ENCODE peak calls at places on chromosomes 16 and 17, in nine cellular contexts. Q, X, J, A, H, O, Y, W and G are unnamed samples.
A peak's percentile ranks its signal among the peaks of the same experiment; 100 is the strongest.

GRCh38 chr16:30740364-30741251 is 7.6 kb upstream of the PHKG2 start:
- DNase-seq in Q (peak; percentile 85), X (peak; percentile 93), J (peak; percentile 91), A (no peak), H (peak; percentile 95), O (peak; percentile 93), Y (peak; percentile 93), W (peak; percentile 86), G (peak; percentile 77)

GRCh38 chr17:75691371-75692290 is 24.5 kb downstream of the SAP30BP start:
- DNase-seq in Q (no peak), X (no peak), J (peak; percentile 74), A (no peak), H (peak; percentile 49), O (no peak), Y (peak; percentile 30), W (no peak), G (peak; percentile 23)

GRCh38 chr16:29678691-29679267 is at the start of gene QPRT:
- DNase-seq in Q (peak; percentile 21), X (peak; percentile 30), J (peak; percentile 76), A (peak; percentile 90), H (no peak), O (peak; percentile 71), Y (peak; percentile 67), W (peak; percentile 83), G (peak; percentile 39)

GRCh38 chr16:88062341-88062861 is 111.2 kb downstream of the BANP start:
- DNase-seq in Q (no peak), X (peak; percentile 91), J (no peak), A (no peak), H (no peak), O (no peak), Y (peak; percentile 69), W (peak; percentile 84), G (peak; percentile 87)

GRCh38 chr16:60642956-60643355 is 1393.3 kb downstream of the CDH8 start:
- DNase-seq in Q (no peak), X (no peak), J (no peak), A (no peak), H (peak; percentile 1), O (no peak), Y (peak; percentile 11), W (no peak), G (peak; percentile 8)

GRCh38 chr16:74627506-74628220 is 20.7 kb upstream of the GLG1 start:
- DNase-seq in Q (no peak), X (no peak), J (peak; percentile 68), A (no peak), H (no peak), O (no peak), Y (peak; percentile 61), W (no peak), G (peak; percentile 53)

GRCh38 chr17:57035971-57036481 is 49.0 kb upstream of the AKAP1 start:
- DNase-seq in Q (no peak), X (no peak), J (peak; percentile 49), A (no peak), H (peak; percentile 66), O (no peak), Y (no peak), W (no peak), G (no peak)

GRCh38 chr17:29620271-29620670 is 2.4 kb downstream of the CORO6 start:
- DNase-seq in Q (peak; percentile 57), X (no peak), J (no peak), A (no peak), H (peak; percentile 47), O (peak; percentile 56), Y (peak; percentile 48), W (no peak), G (no peak)

GRCh38 chr16:72829846-72830620 is 217.9 kb downstream of the ZFHX3 start:
- DNase-seq in Q (no peak), X (peak; percentile 40), J (no peak), A (no peak), H (no peak), O (no peak), Y (peak; percentile 52), W (no peak), G (peak; percentile 24)

GRCh38 chr16:68575082-68575481 is 36.0 kb downstream of the ZFP90 start:
- DNase-seq in Q (no peak), X (no peak), J (no peak), A (no peak), H (no peak), O (no peak), Y (no peak), W (no peak), G (no peak)

GRCh38 chr16:55062446-55062845 is 131.8 kb downstream of the IRX5 start:
- DNase-seq in Q (no peak), X (peak; percentile 27), J (no peak), A (no peak), H (no peak), O (no peak), Y (no peak), W (no peak), G (no peak)

GRCh38 chr17:32626371-32626770 is 139.6 kb downstream of the CDK5R1 start:
- DNase-seq in Q (no peak), X (no peak), J (no peak), A (no peak), H (no peak), O (no peak), Y (no peak), W (no peak), G (no peak)

GRCh38 chr16:9047689-9048301 is 43.6 kb upstream of the HAPSTR1 start:
- DNase-seq in Q (peak; percentile 98), X (peak; percentile 100), J (peak; percentile 83), A (peak; percentile 83), H (peak; percentile 97), O (peak; percentile 81), Y (peak; percentile 100), W (peak; percentile 100), G (peak; percentile 100)

GRCh38 chr16:22968931-22969330 is 155.0 kb downstream of the HS3ST2 start:
- DNase-seq in Q (no peak), X (no peak), J (no peak), A (no peak), H (no peak), O (no peak), Y (no peak), W (no peak), G (no peak)

GRCh38 chr17:77670125-77670524 is 288.4 kb upstream of the TNRC6C start:
- DNase-seq in Q (no peak), X (peak; percentile 5), J (no peak), A (no peak), H (no peak), O (no peak), Y (peak; percentile 10), W (peak; percentile 24), G (no peak)

GRCh38 chr17:48037036-48037881 is at the start of gene COPZ2:
- DNase-seq in Q (peak; percentile 71), X (peak; percentile 49), J (peak; percentile 82), A (peak; percentile 59), H (no peak), O (peak; percentile 87), Y (peak; percentile 57), W (peak; percentile 62), G (peak; percentile 81)

GRCh38 chr16:69133555-69133954 is 1.1 kb downstream of the UTP4 start:
- DNase-seq in Q (no peak), X (no peak), J (no peak), A (no peak), H (no peak), O (no peak), Y (no peak), W (no peak), G (no peak)

GRCh38 chr17:77771998-77772397 is 186.5 kb upstream of the TNRC6C start:
- DNase-seq in Q (no peak), X (no peak), J (no peak), A (no peak), H (no peak), O (no peak), Y (no peak), W (no peak), G (no peak)

GRCh38 chr17:37160940-37161339 is 212.2 kb downstream of the AATF start:
- DNase-seq in Q (peak; percentile 37), X (peak; percentile 65), J (no peak), A (no peak), H (peak; percentile 43), O (no peak), Y (peak; percentile 69), W (peak; percentile 57), G (peak; percentile 87)
- H3K4me3 ChIP-seq in Q (no peak overlapping the region), X (no peak overlapping the region), J (no peak overlapping the region), A (no peak overlapping the region), H (no peak overlapping the region), O (no peak overlapping the region), Y (no peak overlapping the region), W (no peak overlapping the region), G (no peak overlapping the region)

DNA sequence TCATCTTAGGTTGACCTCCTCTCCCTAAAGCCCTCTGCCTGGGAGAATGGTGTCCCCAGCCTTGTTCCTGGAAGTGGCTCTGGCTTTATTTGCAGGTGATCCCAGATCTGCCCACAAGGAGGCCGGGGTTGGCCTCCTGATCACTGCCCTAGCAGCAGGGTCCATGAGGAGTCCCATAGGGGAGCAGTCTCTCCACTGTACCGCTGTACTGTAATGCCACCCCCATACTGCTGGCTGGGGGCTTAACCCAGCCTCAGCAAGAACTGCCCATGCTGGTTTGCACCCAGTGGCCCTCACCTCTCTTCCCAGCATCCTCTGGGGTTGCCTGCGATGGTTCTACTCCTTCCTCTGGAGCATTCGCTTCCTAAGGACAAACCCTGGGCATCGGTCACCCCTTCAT is 39.1 kb downstream of the PSME3IP1 start:
- DNase-seq in Q (peak; percentile 46), X (no peak), J (no peak), A (peak; percentile 44), H (peak; percentile 33), O (no peak), Y (no peak), W (no peak), G (no peak)
- TF ChIP-seq CTCF in Q (no peak), X (no peak), J (no peak), A (peak; percentile 41), H (peak; percentile 36), O (peak; percentile 10), Y (peak; percentile 24), W (peak; percentile 23), G (no peak)

GRCh38 chr17:67043283-67043682 is 1.1 kb upstream of the CACNG1 start:
- DNase-seq in Q (no peak), X (no peak), J (no peak), A (no peak), H (no peak), O (no peak), Y (no peak), W (no peak), G (no peak)
- H3K4me3 ChIP-seq in Q (no peak overlapping the region), X (no peak overlapping the region), J (no peak overlapping the region), A (no peak overlapping the region), H (no peak overlapping the region), O (no peak overlapping the region), Y (no peak overlapping the region), W (no peak overlapping the region), G (no peak overlapping the region)

GRCh38 chr17:43615952-43616351 is 45.8 kb downstream of the MEOX1 start:
- DNase-seq in Q (no peak), X (no peak), J (no peak), A (no peak), H (no peak), O (no peak), Y (no peak), W (no peak), G (no peak)
- TF ChIP-seq CTCF in Q (no peak), X (no peak), J (no peak), A (no peak), H (no peak), O (no peak), Y (no peak), W (no peak), G (no peak)

GRCh38 chr17:79798296-79799173 is 1.7 kb upstream of the CBX8 start:
- DNase-seq in Q (no peak), X (peak; percentile 69), J (peak; percentile 54), A (no peak), H (no peak), O (no peak), Y (peak; percentile 44), W (peak; percentile 31), G (no peak)
- H3K4me3 ChIP-seq in Q (no peak overlapping the region), X (peak overlapping the region; percentile 9), J (no peak overlapping the region), A (no peak overlapping the region), H (peak overlapping the region; percentile 62), O (peak overlapping the region; percentile 70), Y (no peak overlapping the region), W (peak overlapping the region; percentile 59), G (peak overlapping the region; percentile 10)